ENCODE peak calls at places on chromosomes 13 and 19, in ten cellular contexts. I, B, R, C, S, H, K, X, A and W are unnamed samples.

GRCh38 chr13:60148918-60149317 is 14.8 kb downstream of the DIAPH3 start:
- DNase-seq in X (no peak), I (no peak), C (no peak), A (no peak), B (no peak), S (no peak), R (no peak), H (no peak), K (no peak), W (no peak)

GRCh38 chr13:29508130-29508873 is 87.2 kb downstream of the SLC7A1 start:
- DNase-seq in I (peak; percentile 70), H (peak; percentile 77), B (peak; percentile 91), C (peak; percentile 3), X (peak; percentile 88), R (peak; percentile 45), A (peak; percentile 82), K (peak; percentile 83), S (peak; percentile 87), W (peak; percentile 62)

GRCh38 chr19:37691881-37692504 is 27.6 kb downstream of the ZNF607 start:
- DNase-seq in X (peak; percentile 92), S (peak; percentile 72), H (peak; percentile 92), R (peak; percentile 65), A (peak; percentile 43), C (peak; percentile 48), B (no peak), K (peak; percentile 87), I (peak; percentile 44), W (peak; percentile 84)

GRCh38 chr19:51709575-51709974 is 14.2 kb downstream of the HAS1 start:
- DNase-seq in K (no peak), C (no peak), R (no peak), H (no peak), A (no peak), B (no peak), S (no peak), X (no peak), I (no peak), W (no peak)

GRCh38 chr13:111429064-111429558 is 108.7 kb downstream of the TEX29 start:
- DNase-seq in C (no peak), A (no peak), S (peak; percentile 72), B (no peak), K (no peak), H (peak; percentile 33), I (peak; percentile 69), X (peak; percentile 31), R (peak; percentile 17), W (no peak)

GRCh38 chr19:12757544-12758274 is 6.1 kb downstream of the BEST2 start:
- DNase-seq in I (peak; percentile 77), B (peak; percentile 44), X (no peak), H (peak; percentile 80), C (peak; percentile 38), K (peak; percentile 83), S (peak; percentile 75), R (no peak), A (no peak), W (peak; percentile 44)

GRCh38 chr19:7793493-7793892 is 30.4 kb downstream of the CLEC4M start:
- DNase-seq in S (no peak), K (no peak), X (no peak), A (no peak), C (no peak), R (no peak), I (no peak), H (no peak), B (no peak), W (no peak)

GRCh38 chr19:6064016-6064702 is 46.1 kb downstream of the RFX2 start:
- DNase-seq in B (no peak), C (no peak), H (no peak), S (no peak), I (peak; percentile 40), R (no peak), X (no peak), K (no peak), A (no peak), W (no peak)

GRCh38 chr19:20247016-20247683 is 80.1 kb downstream of the ZNF486 start:
- DNase-seq in C (no peak), B (peak; percentile 10), X (peak; percentile 26), S (peak; percentile 68), K (no peak), I (no peak), H (peak; percentile 48), R (peak; percentile 4), A (no peak), W (no peak)

GRCh38 chr13:48532146-48532472 is 771 bp downstream of the RCBTB2 start:
- DNase-seq in H (no peak), R (no peak), I (no peak), X (no peak), B (peak; percentile 48), S (no peak), A (no peak), K (no peak), C (no peak), W (peak; percentile 28)

GRCh38 chr13:50599046-50599445 is 244.4 kb downstream of the DLEU7 start:
- DNase-seq in K (no peak), C (no peak), B (no peak), R (no peak), A (no peak), S (no peak), X (no peak), I (no peak), H (peak; percentile 35), W (no peak)

GRCh38 chr13:30319130-30319529 is 11.8 kb upstream of the KATNAL1 start:
- DNase-seq in B (peak; percentile 55), K (no peak), S (no peak), A (no peak), I (no peak), X (no peak), R (no peak), H (no peak), C (no peak), W (no peak)

GRCh38 chr13:32086791-32087441 is 55.3 kb downstream of the FRY start:
- DNase-seq in H (no peak), X (no peak), I (no peak), R (no peak), B (peak; percentile 34), S (no peak), K (no peak), A (no peak), C (no peak), W (no peak)

GRCh38 chr19:48681127-48681470 is 8.3 kb upstream of the NTN5 start:
- DNase-seq in X (no peak), H (peak; percentile 30), S (no peak), K (no peak), A (no peak), R (no peak), I (peak; percentile 99), C (no peak), B (no peak), W (no peak)

GRCh38 chr13:90315061-90315460 is 1032.4 kb upstream of the MIR17HG start:
- DNase-seq in H (no peak), A (no peak), I (no peak), S (no peak), K (no peak), B (no peak), R (no peak), C (no peak), X (no peak), W (no peak)